ENCODE peak calls at places on chromosomes 3 and 15, in ten cellular contexts. One of them, this sample, is unnamed.

GRCh38 chr15:98599911-98600685 is 48.2 kb upstream of the IGF1R start:
- DNase-seq in stimulated activated CD4-positive, alpha-beta T cell treated with anti-CD3 and anti-CD28 coated beads, Interleukin-2, amount 100 ng/mL, for 4 hours: peak
- DNase-seq in T-helper 9 cell: no peak
- DNase-seq in epithelial cell of proximal tubule: no peak
- DNase-seq in neural progenitor cell: no peak
- DNase-seq in Ammon's horn: peak
- DNase-seq in fibroblast of gingiva: peak
- DNase-seq in chondrocyte: no peak
- DNase-seq in activated CD8-positive, alpha-beta T cell treated with anti-CD3 and anti-CD28 coated beads for 36 hours: peak
- DNase-seq in stimulated activated naive CD4-positive, alpha-beta T cell: peak
- DNase-seq in this sample: no peak

GRCh38 chr15:100891316-100892012 is 11.8 kb downstream of the ALDH1A3 start:
- DNase-seq in stimulated activated CD4-positive, alpha-beta T cell treated with anti-CD3 and anti-CD28 coated beads, Interleukin-2, amount 100 ng/mL, for 4 hours: no peak
- DNase-seq in T-helper 9 cell: no peak
- DNase-seq in epithelial cell of proximal tubule: no peak
- DNase-seq in neural progenitor cell: peak
- DNase-seq in Ammon's horn: peak
- DNase-seq in fibroblast of gingiva: no peak
- DNase-seq in chondrocyte: no peak
- DNase-seq in activated CD8-positive, alpha-beta T cell treated with anti-CD3 and anti-CD28 coated beads for 36 hours: no peak
- DNase-seq in stimulated activated naive CD4-positive, alpha-beta T cell: no peak
- DNase-seq in this sample: peak

GRCh38 chr3:30710017-30710416 is 103.6 kb downstream of the TGFBR2 start:
- DNase-seq in stimulated activated CD4-positive, alpha-beta T cell treated with anti-CD3 and anti-CD28 coated beads, Interleukin-2, amount 100 ng/mL, for 4 hours: no peak
- DNase-seq in T-helper 9 cell: no peak
- DNase-seq in epithelial cell of proximal tubule: no peak
- DNase-seq in neural progenitor cell: no peak
- DNase-seq in Ammon's horn: no peak
- DNase-seq in fibroblast of gingiva: no peak
- DNase-seq in chondrocyte: no peak
- DNase-seq in activated CD8-positive, alpha-beta T cell treated with anti-CD3 and anti-CD28 coated beads for 36 hours: no peak
- DNase-seq in stimulated activated naive CD4-positive, alpha-beta T cell: no peak
- DNase-seq in this sample: no peak

GRCh38 chr3:138441256-138441655 is 6.8 kb downstream of the ESYT3 start:
- DNase-seq in stimulated activated CD4-positive, alpha-beta T cell treated with anti-CD3 and anti-CD28 coated beads, Interleukin-2, amount 100 ng/mL, for 4 hours: no peak
- DNase-seq in T-helper 9 cell: no peak
- DNase-seq in epithelial cell of proximal tubule: no peak
- DNase-seq in neural progenitor cell: no peak
- DNase-seq in Ammon's horn: no peak
- DNase-seq in fibroblast of gingiva: no peak
- DNase-seq in chondrocyte: no peak
- DNase-seq in activated CD8-positive, alpha-beta T cell treated with anti-CD3 and anti-CD28 coated beads for 36 hours: no peak
- DNase-seq in stimulated activated naive CD4-positive, alpha-beta T cell: no peak
- DNase-seq in this sample: no peak

GRCh38 chr3:171904829-171905228 is 61.7 kb downstream of the TMEM212 start:
- DNase-seq in stimulated activated CD4-positive, alpha-beta T cell treated with anti-CD3 and anti-CD28 coated beads, Interleukin-2, amount 100 ng/mL, for 4 hours: no peak
- DNase-seq in T-helper 9 cell: no peak
- DNase-seq in epithelial cell of proximal tubule: no peak
- DNase-seq in neural progenitor cell: no peak
- DNase-seq in Ammon's horn: no peak
- DNase-seq in fibroblast of gingiva: peak
- DNase-seq in chondrocyte: no peak
- DNase-seq in activated CD8-positive, alpha-beta T cell treated with anti-CD3 and anti-CD28 coated beads for 36 hours: no peak
- DNase-seq in stimulated activated naive CD4-positive, alpha-beta T cell: no peak
- DNase-seq in this sample: no peak

GRCh38 chr3:107206141-107206540 is 171.1 kb upstream of the CCDC54 start:
- DNase-seq in stimulated activated CD4-positive, alpha-beta T cell treated with anti-CD3 and anti-CD28 coated beads, Interleukin-2, amount 100 ng/mL, for 4 hours: no peak
- DNase-seq in T-helper 9 cell: no peak
- DNase-seq in epithelial cell of proximal tubule: no peak
- DNase-seq in neural progenitor cell: peak
- DNase-seq in Ammon's horn: peak
- DNase-seq in fibroblast of gingiva: peak
- DNase-seq in chondrocyte: no peak
- DNase-seq in activated CD8-positive, alpha-beta T cell treated with anti-CD3 and anti-CD28 coated beads for 36 hours: peak
- DNase-seq in stimulated activated naive CD4-positive, alpha-beta T cell: no peak
- DNase-seq in this sample: peak

GRCh38 chr3:47856669-47857068 is 53.7 kb downstream of the DHX30 start:
- DNase-seq in stimulated activated CD4-positive, alpha-beta T cell treated with anti-CD3 and anti-CD28 coated beads, Interleukin-2, amount 100 ng/mL, for 4 hours: no peak
- DNase-seq in T-helper 9 cell: no peak
- DNase-seq in epithelial cell of proximal tubule: no peak
- DNase-seq in neural progenitor cell: no peak
- DNase-seq in Ammon's horn: peak
- DNase-seq in fibroblast of gingiva: no peak
- DNase-seq in chondrocyte: peak
- DNase-seq in activated CD8-positive, alpha-beta T cell treated with anti-CD3 and anti-CD28 coated beads for 36 hours: no peak
- DNase-seq in stimulated activated naive CD4-positive, alpha-beta T cell: no peak
- DNase-seq in this sample: peak

GRCh38 chr15:20294651-20295237 is 246.9 kb downstream of the GOLGA6L6 start:
- DNase-seq in stimulated activated CD4-positive, alpha-beta T cell treated with anti-CD3 and anti-CD28 coated beads, Interleukin-2, amount 100 ng/mL, for 4 hours: no peak
- DNase-seq in T-helper 9 cell: no peak
- DNase-seq in epithelial cell of proximal tubule: no peak
- DNase-seq in neural progenitor cell: no peak
- DNase-seq in Ammon's horn: no peak
- DNase-seq in fibroblast of gingiva: no peak
- DNase-seq in chondrocyte: peak
- DNase-seq in activated CD8-positive, alpha-beta T cell treated with anti-CD3 and anti-CD28 coated beads for 36 hours: no peak
- DNase-seq in stimulated activated naive CD4-positive, alpha-beta T cell: no peak
- DNase-seq in this sample: no peak

GRCh38 chr3:62761711-62762110 is 113.5 kb downstream of the CADPS start:
- DNase-seq in stimulated activated CD4-positive, alpha-beta T cell treated with anti-CD3 and anti-CD28 coated beads, Interleukin-2, amount 100 ng/mL, for 4 hours: no peak
- DNase-seq in T-helper 9 cell: no peak
- DNase-seq in epithelial cell of proximal tubule: no peak
- DNase-seq in neural progenitor cell: no peak
- DNase-seq in Ammon's horn: no peak
- DNase-seq in fibroblast of gingiva: no peak
- DNase-seq in chondrocyte: no peak
- DNase-seq in activated CD8-positive, alpha-beta T cell treated with anti-CD3 and anti-CD28 coated beads for 36 hours: no peak
- DNase-seq in stimulated activated naive CD4-positive, alpha-beta T cell: no peak
- DNase-seq in this sample: no peak

GRCh38 chr3:117916839-117917238 is 1117.8 kb downstream of the IGSF11 start:
- DNase-seq in stimulated activated CD4-positive, alpha-beta T cell treated with anti-CD3 and anti-CD28 coated beads, Interleukin-2, amount 100 ng/mL, for 4 hours: no peak
- DNase-seq in T-helper 9 cell: no peak
- DNase-seq in epithelial cell of proximal tubule: no peak
- DNase-seq in neural progenitor cell: no peak
- DNase-seq in Ammon's horn: no peak
- DNase-seq in fibroblast of gingiva: no peak
- DNase-seq in chondrocyte: no peak
- DNase-seq in activated CD8-positive, alpha-beta T cell treated with anti-CD3 and anti-CD28 coated beads for 36 hours: no peak
- DNase-seq in stimulated activated naive CD4-positive, alpha-beta T cell: no peak
- DNase-seq in this sample: no peak

GRCh38 chr15:53160092-53160704 is 370.1 kb upstream of the ONECUT1 start:
- DNase-seq in stimulated activated CD4-positive, alpha-beta T cell treated with anti-CD3 and anti-CD28 coated beads, Interleukin-2, amount 100 ng/mL, for 4 hours: no peak
- DNase-seq in T-helper 9 cell: no peak
- DNase-seq in epithelial cell of proximal tubule: no peak
- DNase-seq in neural progenitor cell: no peak
- DNase-seq in Ammon's horn: no peak
- DNase-seq in fibroblast of gingiva: no peak
- DNase-seq in chondrocyte: no peak
- DNase-seq in activated CD8-positive, alpha-beta T cell treated with anti-CD3 and anti-CD28 coated beads for 36 hours: no peak
- DNase-seq in stimulated activated naive CD4-positive, alpha-beta T cell: no peak
- DNase-seq in this sample: no peak

GRCh38 chr3:120420855-120421570 is 29.8 kb downstream of the FSTL1 start:
- DNase-seq in stimulated activated CD4-positive, alpha-beta T cell treated with anti-CD3 and anti-CD28 coated beads, Interleukin-2, amount 100 ng/mL, for 4 hours: no peak
- DNase-seq in T-helper 9 cell: no peak
- DNase-seq in epithelial cell of proximal tubule: no peak
- DNase-seq in neural progenitor cell: no peak
- DNase-seq in Ammon's horn: peak
- DNase-seq in fibroblast of gingiva: peak
- DNase-seq in chondrocyte: no peak
- DNase-seq in activated CD8-positive, alpha-beta T cell treated with anti-CD3 and anti-CD28 coated beads for 36 hours: no peak
- DNase-seq in stimulated activated naive CD4-positive, alpha-beta T cell: no peak
- DNase-seq in this sample: peak

GRCh38 chr3:185934726-185935464 is 2.9 kb downstream of the TRA2B start:
- DNase-seq in stimulated activated CD4-positive, alpha-beta T cell treated with anti-CD3 and anti-CD28 coated beads, Interleukin-2, amount 100 ng/mL, for 4 hours: no peak
- DNase-seq in T-helper 9 cell: no peak
- DNase-seq in epithelial cell of proximal tubule: no peak
- DNase-seq in neural progenitor cell: no peak
- DNase-seq in Ammon's horn: no peak
- DNase-seq in fibroblast of gingiva: no peak
- DNase-seq in chondrocyte: no peak
- DNase-seq in activated CD8-positive, alpha-beta T cell treated with anti-CD3 and anti-CD28 coated beads for 36 hours: no peak
- DNase-seq in stimulated activated naive CD4-positive, alpha-beta T cell: no peak
- DNase-seq in this sample: no peak

GRCh38 chr3:183515968-183516851 is 39.3 kb downstream of the KLHL6 start:
- DNase-seq in stimulated activated CD4-positive, alpha-beta T cell treated with anti-CD3 and anti-CD28 coated beads, Interleukin-2, amount 100 ng/mL, for 4 hours: peak
- DNase-seq in T-helper 9 cell: peak
- DNase-seq in epithelial cell of proximal tubule: no peak
- DNase-seq in neural progenitor cell: no peak
- DNase-seq in Ammon's horn: peak
- DNase-seq in fibroblast of gingiva: no peak
- DNase-seq in chondrocyte: no peak
- DNase-seq in activated CD8-positive, alpha-beta T cell treated with anti-CD3 and anti-CD28 coated beads for 36 hours: peak
- DNase-seq in stimulated activated naive CD4-positive, alpha-beta T cell: peak
- DNase-seq in this sample: no peak

GRCh38 chr15:84734794-84735479 is 13.5 kb upstream of the ZNF592 start:
- DNase-seq in stimulated activated CD4-positive, alpha-beta T cell treated with anti-CD3 and anti-CD28 coated beads, Interleukin-2, amount 100 ng/mL, for 4 hours: peak
- DNase-seq in T-helper 9 cell: peak
- DNase-seq in epithelial cell of proximal tubule: peak
- DNase-seq in neural progenitor cell: peak
- DNase-seq in Ammon's horn: peak
- DNase-seq in fibroblast of gingiva: no peak
- DNase-seq in chondrocyte: no peak
- DNase-seq in activated CD8-positive, alpha-beta T cell treated with anti-CD3 and anti-CD28 coated beads for 36 hours: peak
- DNase-seq in stimulated activated naive CD4-positive, alpha-beta T cell: peak
- DNase-seq in this sample: no peak

GRCh38 chr3:171393032-171393744 is 67.0 kb downstream of the TNIK start:
- DNase-seq in stimulated activated CD4-positive, alpha-beta T cell treated with anti-CD3 and anti-CD28 coated beads, Interleukin-2, amount 100 ng/mL, for 4 hours: no peak
- DNase-seq in T-helper 9 cell: no peak
- DNase-seq in epithelial cell of proximal tubule: no peak
- DNase-seq in neural progenitor cell: peak
- DNase-seq in Ammon's horn: peak
- DNase-seq in fibroblast of gingiva: no peak
- DNase-seq in chondrocyte: no peak
- DNase-seq in activated CD8-positive, alpha-beta T cell treated with anti-CD3 and anti-CD28 coated beads for 36 hours: no peak
- DNase-seq in stimulated activated naive CD4-positive, alpha-beta T cell: no peak
- DNase-seq in this sample: no peak

GRCh38 chr15:62483817-62484216 is 318.7 kb upstream of the C2CD4B start:
- DNase-seq in stimulated activated CD4-positive, alpha-beta T cell treated with anti-CD3 and anti-CD28 coated beads, Interleukin-2, amount 100 ng/mL, for 4 hours: no peak
- DNase-seq in T-helper 9 cell: no peak
- DNase-seq in epithelial cell of proximal tubule: no peak
- DNase-seq in neural progenitor cell: no peak
- DNase-seq in Ammon's horn: no peak
- DNase-seq in fibroblast of gingiva: peak
- DNase-seq in chondrocyte: no peak
- DNase-seq in activated CD8-positive, alpha-beta T cell treated with anti-CD3 and anti-CD28 coated beads for 36 hours: no peak
- DNase-seq in stimulated activated naive CD4-positive, alpha-beta T cell: no peak
- DNase-seq in this sample: no peak

GRCh38 chr3:187062526-187063177 is 76.6 kb downstream of the RPL39L start:
- DNase-seq in stimulated activated CD4-positive, alpha-beta T cell treated with anti-CD3 and anti-CD28 coated beads, Interleukin-2, amount 100 ng/mL, for 4 hours: no peak
- DNase-seq in T-helper 9 cell: no peak
- DNase-seq in epithelial cell of proximal tubule: peak
- DNase-seq in neural progenitor cell: no peak
- DNase-seq in Ammon's horn: no peak
- DNase-seq in fibroblast of gingiva: peak
- DNase-seq in chondrocyte: no peak
- DNase-seq in activated CD8-positive, alpha-beta T cell treated with anti-CD3 and anti-CD28 coated beads for 36 hours: no peak
- DNase-seq in stimulated activated naive CD4-positive, alpha-beta T cell: no peak
- DNase-seq in this sample: no peak

GRCh38 chr3:46580675-46581074 is 14.6 kb upstream of the LRRC2 start:
- DNase-seq in stimulated activated CD4-positive, alpha-beta T cell treated with anti-CD3 and anti-CD28 coated beads, Interleukin-2, amount 100 ng/mL, for 4 hours: no peak
- DNase-seq in T-helper 9 cell: no peak
- DNase-seq in epithelial cell of proximal tubule: no peak
- DNase-seq in neural progenitor cell: no peak
- DNase-seq in Ammon's horn: no peak
- DNase-seq in fibroblast of gingiva: no peak
- DNase-seq in chondrocyte: no peak
- DNase-seq in activated CD8-positive, alpha-beta T cell treated with anti-CD3 and anti-CD28 coated beads for 36 hours: no peak
- DNase-seq in stimulated activated naive CD4-positive, alpha-beta T cell: no peak
- DNase-seq in this sample: no peak

GRCh38 chr3:154194869-154195268 is 73.7 kb downstream of the ARHGEF26 start:
- DNase-seq in stimulated activated CD4-positive, alpha-beta T cell treated with anti-CD3 and anti-CD28 coated beads, Interleukin-2, amount 100 ng/mL, for 4 hours: no peak
- DNase-seq in T-helper 9 cell: no peak
- DNase-seq in epithelial cell of proximal tubule: no peak
- DNase-seq in neural progenitor cell: no peak
- DNase-seq in Ammon's horn: no peak
- DNase-seq in fibroblast of gingiva: no peak
- DNase-seq in chondrocyte: no peak
- DNase-seq in activated CD8-positive, alpha-beta T cell treated with anti-CD3 and anti-CD28 coated beads for 36 hours: no peak
- DNase-seq in stimulated activated naive CD4-positive, alpha-beta T cell: no peak
- DNase-seq in this sample: no peak

GRCh38 chr3:98573231-98573728 is 20.1 kb downstream of the CPOX start:
- DNase-seq in stimulated activated CD4-positive, alpha-beta T cell treated with anti-CD3 and anti-CD28 coated beads, Interleukin-2, amount 100 ng/mL, for 4 hours: no peak
- DNase-seq in T-helper 9 cell: no peak
- DNase-seq in epithelial cell of proximal tubule: no peak
- DNase-seq in neural progenitor cell: peak
- DNase-seq in Ammon's horn: no peak
- DNase-seq in fibroblast of gingiva: no peak
- DNase-seq in chondrocyte: no peak
- DNase-seq in activated CD8-positive, alpha-beta T cell treated with anti-CD3 and anti-CD28 coated beads for 36 hours: no peak
- DNase-seq in stimulated activated naive CD4-positive, alpha-beta T cell: no peak
- DNase-seq in this sample: no peak

GRCh38 chr3:163916596-163917560 is 1161.4 kb downstream of the SI start:
- DNase-seq in stimulated activated CD4-positive, alpha-beta T cell treated with anti-CD3 and anti-CD28 coated beads, Interleukin-2, amount 100 ng/mL, for 4 hours: no peak
- DNase-seq in T-helper 9 cell: no peak
- DNase-seq in epithelial cell of proximal tubule: no peak
- DNase-seq in neural progenitor cell: peak
- DNase-seq in Ammon's horn: no peak
- DNase-seq in fibroblast of gingiva: peak
- DNase-seq in chondrocyte: no peak
- DNase-seq in activated CD8-positive, alpha-beta T cell treated with anti-CD3 and anti-CD28 coated beads for 36 hours: no peak
- DNase-seq in stimulated activated naive CD4-positive, alpha-beta T cell: no peak
- DNase-seq in this sample: no peak

GRCh38 chr15:78133801-78134200 is 2.6 kb upstream of the CIB2 start:
- DNase-seq in stimulated activated CD4-positive, alpha-beta T cell treated with anti-CD3 and anti-CD28 coated beads, Interleukin-2, amount 100 ng/mL, for 4 hours: no peak
- DNase-seq in T-helper 9 cell: no peak
- DNase-seq in epithelial cell of proximal tubule: no peak
- DNase-seq in neural progenitor cell: no peak
- DNase-seq in Ammon's horn: no peak
- DNase-seq in fibroblast of gingiva: no peak
- DNase-seq in chondrocyte: no peak
- DNase-seq in activated CD8-positive, alpha-beta T cell treated with anti-CD3 and anti-CD28 coated beads for 36 hours: no peak
- DNase-seq in stimulated activated naive CD4-positive, alpha-beta T cell: no peak
- DNase-seq in this sample: no peak